ENCODE peak calls at places on chromosomes 2 and 18, in nine cellular contexts. Y is testis, Z is upper lobe of left lung, A is brain microvascular endothelial cell, E is lung, K is tibial artery, N is endothelial cell, J is cardiac fibroblast, H is tibial nerve. V is an unnamed sample.

GRCh38 chr2:124081154-124081771 is 56.2 kb downstream of the CNTNAP5 start:
- DNase-seq in E (no peak), H (no peak), Z (no peak), J (peak), Y (no peak), A (no peak), N (no peak), K (no peak), V (no peak)

GRCh38 chr2:58045580-58046334 is 849 bp upstream of the VRK2 start:
- DNase-seq in H (no peak), Y (peak), E (no peak), K (no peak), A (no peak), N (no peak), Z (peak), J (no peak), V (no peak)

GRCh38 chr2:185466915-185467314 is 271.7 kb upstream of the FSIP2 start:
- DNase-seq in Z (no peak), H (no peak), K (no peak), N (no peak), J (no peak), A (no peak), Y (no peak), E (no peak), V (no peak)

GRCh38 chr2:218476676-218477075 is 57.8 kb downstream of the VIL1 start:
- DNase-seq in H (peak), A (no peak), N (no peak), J (peak), Z (no peak), E (no peak), K (no peak), Y (peak), V (no peak)

GRCh38 chr2:70918016-70918415 is 17.7 kb upstream of the ATP6V1B1 start:
- DNase-seq in N (no peak), Y (no peak), Z (no peak), H (no peak), J (no peak), E (no peak), A (no peak), K (peak), V (no peak)

GRCh38 chr18:35756506-35757117 is 175.1 kb downstream of the GALNT1 start:
- DNase-seq in Y (peak), Z (no peak), K (no peak), A (peak), J (peak), H (no peak), E (peak), N (peak), V (no peak)

GRCh38 chr2:241000831-241001321 is 2.5 kb downstream of the SNED1 start:
- DNase-seq in J (no peak), A (no peak), Z (peak), E (peak), K (peak), N (no peak), H (peak), Y (peak), V (no peak)

GRCh38 chr2:39059366-39059952 is 61.4 kb downstream of the SOS1 start:
- DNase-seq in Y (no peak), A (no peak), E (no peak), K (no peak), N (no peak), J (peak), H (no peak), Z (no peak), V (peak)

GRCh38 chr2:207625014-207625755 is at the start of gene METTL21A:
- DNase-seq in Z (peak), H (peak), Y (peak), K (peak), N (peak), A (peak), J (peak), E (peak), V (no peak)

GRCh38 chr2:106816974-106817373 is 69.0 kb downstream of the ST6GAL2 start:
- DNase-seq in N (no peak), Z (no peak), Y (peak), H (no peak), A (no peak), K (peak), J (no peak), E (no peak), V (no peak)

GRCh38 chr2:16037808-16038457 is 97.6 kb downstream of the MYCN start:
- DNase-seq in E (no peak), H (no peak), J (no peak), N (no peak), Z (no peak), K (no peak), A (no peak), Y (no peak), V (no peak)

GRCh38 chr2:144675331-144675730 is 155.4 kb upstream of the ZEB2 start:
- DNase-seq in K (no peak), E (no peak), A (no peak), N (no peak), J (no peak), Z (no peak), Y (no peak), H (no peak), V (no peak)

GRCh38 chr2:2571301-2572198 is 240.5 kb upstream of the MYT1L start:
- DNase-seq in N (no peak), E (no peak), A (no peak), Y (no peak), J (no peak), H (no peak), Z (peak), K (peak), V (no peak)

GRCh38 chr2:100562613-100563406 is at the start of gene PDCL3:
- DNase-seq in J (peak), K (peak), H (peak), E (peak), Z (peak), Y (peak), A (peak), N (peak), V (peak)
- TF ChIP-seq CTCF in J (no peak), K (peak), H (peak), E (no peak), Z (peak), Y (no peak), A (no peak), N (no peak), V (peak)

GRCh38 chr2:120520454-120520853 is 174.5 kb downstream of the INHBB start:
- DNase-seq in H (no peak), A (no peak), N (no peak), E (no peak), Z (no peak), Y (no peak), K (no peak), J (no peak), V (no peak)

GRCh38 chr2:120519469-120519868 is 173.5 kb downstream of the INHBB start:
- DNase-seq in E (no peak), Y (no peak), J (no peak), Z (no peak), A (no peak), K (no peak), N (no peak), H (no peak), V (no peak)

GRCh38 chr2:120522151-120522751 is 176.3 kb downstream of the INHBB start:
- DNase-seq in H (no peak), K (no peak), Z (peak), N (no peak), A (no peak), E (no peak), Y (peak), J (peak), V (no peak)

GRCh38 chr2:120518819-120519218 is 172.9 kb downstream of the INHBB start:
- DNase-seq in H (no peak), Z (no peak), K (no peak), N (no peak), E (no peak), A (no peak), J (no peak), Y (no peak), V (no peak)

GRCh38 chr2:120520929-120521912 is 175.3 kb downstream of the INHBB start:
- DNase-seq in J (peak), E (peak), Z (no peak), Y (peak), H (no peak), K (no peak), N (peak), A (peak), V (no peak)
- TF ChIP-seq CTCF in J (peak), E (peak), Z (peak), Y (peak), H (peak), K (peak), N (peak), A (peak), V (peak)

DNA sequence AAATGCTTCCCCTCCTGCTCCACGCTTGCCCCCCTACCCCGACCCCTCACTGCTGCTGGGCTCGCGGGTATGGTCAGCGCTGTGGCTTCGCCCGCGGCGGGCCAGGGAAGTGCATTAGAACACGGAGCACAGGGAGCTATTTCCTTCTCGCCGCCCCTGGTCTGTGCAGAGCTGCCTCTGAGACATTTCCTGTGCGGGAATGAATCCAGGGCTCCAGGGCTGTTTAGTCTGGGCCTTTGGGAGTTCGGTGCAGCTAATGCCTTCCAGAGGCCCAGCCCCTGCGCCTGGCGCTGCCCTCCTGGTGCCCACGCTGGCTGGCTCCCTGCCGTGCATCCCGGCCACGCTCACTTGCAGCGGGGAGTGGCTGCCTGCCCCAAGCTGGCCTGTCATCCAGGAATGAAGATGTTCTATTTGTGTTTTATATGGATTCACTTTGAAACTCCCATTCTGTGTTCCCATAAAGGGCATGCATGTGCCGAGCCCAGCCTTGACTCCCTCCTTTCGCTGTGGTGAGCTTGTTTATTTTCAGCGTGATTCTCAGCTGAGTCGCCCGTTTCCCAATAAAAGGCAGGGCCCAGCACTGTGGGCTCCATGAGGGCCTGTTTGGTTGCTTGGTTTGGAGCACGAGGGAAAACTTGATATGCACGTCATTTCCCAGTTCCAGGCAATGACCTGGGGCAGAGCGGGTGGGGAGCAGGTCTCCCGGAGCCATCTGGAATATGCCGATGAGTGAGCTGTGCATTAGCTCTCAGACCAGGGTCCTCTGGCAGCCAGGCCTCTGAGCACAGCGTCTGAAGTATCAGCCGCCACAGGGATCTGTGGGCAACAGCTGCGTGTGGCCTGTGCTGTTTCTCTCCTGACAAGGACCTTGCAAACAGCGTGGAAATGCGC is 42.7 kb downstream of the SH3RF3 start:
- DNase-seq in J (peak), Y (peak), N (peak), K (peak), H (peak), E (peak), Z (peak), A (peak), V (peak)
- TF ChIP-seq CTCF in J (peak), Y (peak), N (no peak), K (peak), H (no peak), E (no peak), Z (peak), A (peak), V (peak)

GRCh38 chr2:238566001-238566645 is 139.4 kb downstream of the ASB1 start:
- DNase-seq in E (no peak), K (peak), N (no peak), H (no peak), Z (no peak), A (no peak), Y (no peak), J (no peak), V (no peak)
- TF ChIP-seq CTCF in E (no peak), K (no peak), N (no peak), H (no peak), Z (no peak), A (no peak), Y (no peak), J (no peak), V (no peak)

DNA sequence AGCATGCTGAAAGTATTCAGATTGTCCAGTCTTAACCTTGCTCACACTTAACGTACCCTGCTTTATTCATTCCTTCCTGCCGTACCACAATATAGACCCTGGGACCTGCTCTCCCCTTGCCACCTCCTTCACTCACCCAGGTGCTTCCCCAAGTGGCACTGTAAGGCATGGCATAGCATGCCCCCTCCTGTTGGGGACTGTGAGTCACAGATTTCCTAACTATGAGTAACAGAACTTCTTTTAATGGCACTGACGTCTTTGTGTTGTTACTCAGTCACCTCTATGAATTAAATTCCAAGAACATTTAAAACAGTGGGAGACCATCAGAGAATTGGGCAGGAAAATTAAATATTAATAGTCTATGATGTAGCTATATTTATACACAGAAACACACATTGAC is 117.2 kb downstream of the CTNNA2 start:
- DNase-seq in H (no peak), K (no peak), N (no peak), J (no peak), Y (no peak), E (no peak), Z (no peak), A (no peak), V (no peak)
- TF ChIP-seq CTCF in H (no peak), K (no peak), N (no peak), J (no peak), Y (no peak), E (no peak), Z (no peak), A (peak), V (no peak)

GRCh38 chr2:226991663-226992062 is 155.8 kb downstream of the RHBDD1 start:
- DNase-seq in Y (no peak), A (no peak), E (no peak), H (no peak), Z (no peak), N (no peak), J (no peak), K (no peak), V (no peak)

GRCh38 chr2:226993171-226993570 is 157.3 kb downstream of the RHBDD1 start:
- DNase-seq in N (no peak), Y (no peak), H (no peak), Z (no peak), J (no peak), E (no peak), A (no peak), K (no peak), V (no peak)

GRCh38 chr2:226995625-226996041 is 159.8 kb downstream of the RHBDD1 start:
- DNase-seq in J (peak), E (no peak), Y (peak), N (no peak), Z (peak), A (peak), H (no peak), K (peak), V (peak)

GRCh38 chr2:226999676-227000075 is 163.8 kb downstream of the RHBDD1 start:
- DNase-seq in J (peak), K (no peak), E (no peak), A (no peak), H (no peak), Z (no peak), N (no peak), Y (no peak), V (no peak)

GRCh38 chr2:226994775-226995174 is 158.9 kb downstream of the RHBDD1 start:
- DNase-seq in A (no peak), K (no peak), Z (no peak), Y (no peak), N (no peak), E (no peak), J (no peak), H (no peak), V (no peak)
- TF ChIP-seq CTCF in A (peak), K (no peak), Z (no peak), Y (no peak), N (no peak), E (no peak), J (no peak), H (no peak), V (peak)

V was measured in AG09309.